ENCODE peak calls at places on chromosomes 2 and 18, in nine cellular contexts. Z is mammary epithelial cell, H is body of pancreas, C is cardiac muscle cell, U is A549, I is astrocyte, L is kidney, G is upper lobe of right lung, N is ascending aorta. O is an unnamed sample. For H3K4me1, the result is how much of the 10 kb centered on the place peaks cover.

GRCh38 chr2:45006041-45006941 is 3.0 kb downstream of the SIX2 start:
- DNase-seq in U (no peak), G (no peak), C (no peak), H (no peak), L (no peak), Z (no peak), I (no peak), N (no peak), O (no peak)

GRCh38 chr2:189540551-189540950 is 40.0 kb downstream of the SLC40A1 start:
- DNase-seq in C (no peak), I (no peak), N (no peak), Z (peak), G (no peak), L (no peak), H (no peak), U (no peak), O (no peak)

GRCh38 chr18:76524900-76525698 is 30.1 kb upstream of the ZNF516 start:
- DNase-seq in L (peak), H (peak), U (peak), Z (peak), G (no peak), N (no peak), C (peak), I (peak), O (no peak)

GRCh38 chr18:37668971-37669747 is 103.6 kb upstream of the CELF4 start:
- DNase-seq in C (no peak), G (no peak), I (no peak), N (no peak), U (no peak), L (peak), H (no peak), Z (no peak), O (no peak)

GRCh38 chr2:74399785-74400184 is 19.7 kb upstream of the DCTN1 start:
- DNase-seq in L (no peak), I (no peak), G (no peak), U (peak), N (no peak), H (no peak), C (peak), Z (peak), O (peak)

GRCh38 chr2:189440947-189441708 is at the start of gene WDR75:
- DNase-seq in C (peak), L (peak), U (peak), I (peak), N (peak), H (peak), G (peak), Z (peak), O (peak)

GRCh38 chr2:197037863-197038398 is 111.4 kb upstream of the PGAP1 start:
- DNase-seq in L (no peak), Z (peak), C (no peak), N (no peak), H (no peak), G (no peak), I (no peak), U (peak), O (no peak)

GRCh38 chr2:170215019-170215418 is 37.1 kb downstream of the MYO3B start:
- DNase-seq in Z (no peak), L (no peak), N (no peak), C (no peak), U (no peak), G (no peak), I (no peak), H (no peak), O (no peak)

GRCh38 chr18:6624271-6624670 is 105.2 kb upstream of the ARHGAP28 start:
- DNase-seq in C (no peak), U (no peak), I (peak), H (no peak), Z (peak), G (no peak), N (no peak), L (no peak), O (no peak)

GRCh38 chr2:180707867-180708205 is 272.6 kb upstream of the UBE2E3 start:
- DNase-seq in G (no peak), L (no peak), U (peak), C (no peak), I (peak), N (no peak), Z (peak), H (peak), O (no peak)

GRCh38 chr2:12978058-12978835 is 261.5 kb downstream of the TRIB2 start:
- DNase-seq in U (no peak), H (no peak), N (no peak), I (no peak), Z (no peak), C (no peak), L (no peak), G (no peak), O (no peak)

GRCh38 chr18:79940814-79941472 is 10.5 kb downstream of the SLC66A2 start:
- DNase-seq in U (no peak), G (peak), H (peak), Z (no peak), I (no peak), N (peak), L (peak), C (no peak), O (no peak)

GRCh38 chr2:188416367-188416766 is 124.7 kb downstream of the GULP1 start:
- DNase-seq in L (no peak), H (no peak), G (no peak), U (no peak), N (no peak), C (no peak), I (no peak), Z (no peak), O (no peak)

DNA sequence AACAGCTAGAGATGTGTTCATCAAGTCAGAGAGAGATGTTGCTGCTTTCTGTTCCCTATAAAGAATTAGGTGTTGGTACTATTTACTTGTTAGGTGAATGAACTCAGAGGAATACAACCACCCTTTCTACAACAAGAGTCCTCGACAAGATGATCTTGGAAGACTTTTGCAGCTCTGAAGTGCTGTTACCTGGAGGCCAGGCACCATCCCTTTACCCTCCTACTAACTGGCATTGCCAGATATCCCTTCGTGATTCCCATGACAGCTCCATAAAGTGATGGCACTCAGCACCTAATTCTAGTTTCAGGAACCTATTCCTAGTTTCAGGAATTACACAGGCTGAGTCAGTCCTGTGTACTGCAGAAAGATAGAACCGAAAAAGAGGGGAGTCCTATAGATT is 9.9 kb downstream of the ARPC2 start:
- DNase-seq in I (no peak), N (no peak), C (no peak), G (no peak), L (no peak), Z (no peak), H (no peak), U (no peak), O (no peak)
- H3K4me1 ChIP-seq in I (under half), N (under half), C (under half), G (half or more), L (under half), Z (half or more), H (half or more), U (under half), O (under half)

GRCh38 chr18:44679912-44680270 is 797 bp upstream of the SETBP1 start:
- DNase-seq in L (peak), H (peak), C (peak), N (peak), I (peak), Z (peak), G (peak), U (peak), O (peak)

GRCh38 chr18:44679056-44679911 is 1.4 kb upstream of the SETBP1 start:
- DNase-seq in H (peak), N (peak), G (peak), I (peak), Z (peak), C (peak), L (peak), U (peak), O (peak)

GRCh38 chr18:44681039-44681595 is 429 bp downstream of the SETBP1 start:
- DNase-seq in U (no peak), H (no peak), N (no peak), L (no peak), G (no peak), C (no peak), I (no peak), Z (no peak), O (no peak)

GRCh38 chr18:44681611-44682010 is 923 bp downstream of the SETBP1 start:
- DNase-seq in Z (no peak), H (no peak), G (no peak), N (no peak), C (no peak), L (no peak), U (no peak), I (no peak), O (no peak)

DNA sequence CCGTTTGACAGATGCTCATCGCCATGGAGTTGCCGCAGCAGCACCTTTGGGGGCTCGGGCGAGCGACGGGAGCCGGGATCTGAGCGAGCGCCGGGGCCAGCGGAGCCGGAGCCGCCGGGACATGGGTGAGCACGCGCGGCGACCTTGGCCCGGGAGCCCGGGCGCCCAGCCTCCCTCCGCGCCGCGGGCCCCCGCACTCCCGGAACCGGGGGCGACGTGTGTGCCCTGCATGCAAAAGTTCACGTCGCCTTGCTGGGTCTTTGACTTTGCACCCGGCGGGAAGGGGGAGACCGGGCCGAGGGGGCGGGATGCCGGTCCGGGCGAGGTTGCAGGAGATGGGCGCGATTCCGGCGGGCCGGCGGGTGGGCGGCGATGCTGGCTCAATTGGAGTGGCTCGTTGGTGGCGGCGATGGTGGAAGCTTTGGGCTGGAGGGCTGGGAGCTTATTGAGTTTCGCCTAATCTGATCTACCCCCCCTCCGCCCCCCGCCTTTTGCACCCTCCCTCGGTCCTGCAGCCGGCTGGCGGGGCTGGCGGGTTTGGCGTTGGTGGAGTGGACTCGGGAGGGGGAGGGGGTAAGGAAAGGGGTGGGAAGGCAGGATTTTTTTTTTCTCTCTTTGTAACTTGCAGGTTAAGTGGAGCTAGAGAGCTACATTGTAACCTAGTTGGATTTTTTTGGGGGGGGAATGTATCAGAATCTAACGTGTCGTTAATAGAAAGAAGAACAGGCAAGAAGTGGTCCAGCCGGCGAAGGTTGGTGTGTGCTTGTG is at the start of gene SETBP1:
- DNase-seq in Z (peak), I (peak), G (peak), N (peak), C (peak), U (peak), H (peak), L (peak), O (peak)
- TF ChIP-seq CTCF in Z (peak), I (no peak), G (no peak), N (peak), C (no peak), U (peak), H (no peak), L (no peak), O (no peak)

DNA sequence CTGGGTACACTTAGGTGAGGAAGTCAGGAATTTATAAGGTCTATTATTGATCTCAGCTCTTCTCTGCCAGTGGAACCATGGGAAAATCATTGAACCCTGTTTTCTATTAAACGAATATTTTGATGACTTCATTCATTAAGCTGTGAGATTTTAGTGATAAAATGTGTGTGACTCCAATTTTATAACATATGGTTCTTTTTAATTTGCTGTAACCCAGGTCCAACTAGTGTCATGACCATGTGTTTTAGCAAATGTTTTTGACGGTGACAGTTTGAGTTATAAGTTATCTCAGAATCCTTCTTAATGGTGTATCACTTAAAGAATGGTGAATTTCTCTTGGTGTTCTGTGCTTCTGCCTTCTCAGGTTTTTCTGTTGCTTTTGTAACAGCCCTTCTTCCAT is 213.1 kb downstream of the MCFD2 start:
- DNase-seq in N (no peak), Z (no peak), U (no peak), C (no peak), L (no peak), G (no peak), H (no peak), I (no peak), O (no peak)
- H3K4me1 ChIP-seq in N (under half), Z (under half), U (half or more), C (under half), L (under half), G (half or more), H (half or more), I (under half), O (under half)

GRCh38 chr18:44098551-44099098 is 582.1 kb upstream of the SETBP1 start:
- DNase-seq in C (peak), L (no peak), Z (peak), N (no peak), H (peak), G (no peak), I (peak), U (peak), O (no peak)
- TF ChIP-seq CTCF in C (peak), L (peak), Z (peak), N (peak), H (no peak), G (peak), I (peak), U (no peak), O (no peak)

GRCh38 chr2:231188506-231189170 is 9.8 kb upstream of the ARMC9 start:
- DNase-seq in G (no peak), U (no peak), N (no peak), I (no peak), Z (no peak), L (no peak), H (no peak), C (no peak), O (no peak)
- H3K4me1 ChIP-seq in G (under half), U (under half), N (under half), I (under half), Z (under half), L (under half), H (under half), C (under half), O (under half)

GRCh38 chr2:36468463-36469266 is 113.1 kb downstream of the CRIM1 start:
- DNase-seq in N (no peak), H (no peak), U (no peak), I (peak), C (no peak), G (no peak), Z (peak), L (no peak), O (no peak)
- TF ChIP-seq CTCF in N (no peak), H (no peak), U (no peak), I (no peak), C (no peak), G (no peak), Z (no peak), L (no peak), O (no peak)

GRCh38 chr2:143133783-143134182 is 4.6 kb downstream of the ARHGAP15 start:
- DNase-seq in L (no peak), H (no peak), I (no peak), U (no peak), Z (no peak), N (no peak), G (no peak), C (no peak), O (no peak)
- H3K4me1 ChIP-seq in L (under half), H (under half), I (under half), U (under half), Z (under half), N (under half), G (under half), C (under half), O (under half)